ENCODE peak calls at places on chromosomes 1 and 21, in four cellular contexts. One of them, this sample, is unnamed.

GRCh38 chr1:223747838-223748335 is 35.5 kb downstream of the CAPN2 start:
- DNase-seq in ovary: peak
- DNase-seq in body of pancreas: peak
- DNase-seq in psoas muscle: no peak
- DNase-seq in this sample: no peak

GRCh38 chr1:203860396-203860951 is 925 bp upstream of the SNRPE start:
- DNase-seq in ovary: peak
- DNase-seq in body of pancreas: peak
- DNase-seq in psoas muscle: peak
- DNase-seq in this sample: no peak

GRCh38 chr1:243575070-243575469 is 275.0 kb downstream of the AKT3 start:
- DNase-seq in ovary: no peak
- DNase-seq in body of pancreas: no peak
- DNase-seq in psoas muscle: no peak
- DNase-seq in this sample: no peak

GRCh38 chr1:222974496-222974895 is 159.7 kb downstream of the DISP1 start:
- DNase-seq in ovary: no peak
- DNase-seq in body of pancreas: no peak
- DNase-seq in psoas muscle: no peak
- DNase-seq in this sample: no peak

GRCh38 chr1:245467804-245468203 is 313.0 kb downstream of the KIF26B start:
- DNase-seq in ovary: no peak
- DNase-seq in body of pancreas: no peak
- DNase-seq in psoas muscle: no peak
- DNase-seq in this sample: no peak

GRCh38 chr1:116529199-116529616 is 41.6 kb downstream of the CD58 start:
- DNase-seq in ovary: no peak
- DNase-seq in body of pancreas: no peak
- DNase-seq in psoas muscle: no peak
- DNase-seq in this sample: no peak

GRCh38 chr1:151311589-151312331 is 15.5 kb downstream of the PI4KB start:
- DNase-seq in ovary: peak
- DNase-seq in body of pancreas: peak
- DNase-seq in psoas muscle: peak
- DNase-seq in this sample: peak

GRCh38 chr1:9846611-9847171 is 22.9 kb upstream of the CLSTN1 start:
- DNase-seq in ovary: no peak
- DNase-seq in body of pancreas: no peak
- DNase-seq in psoas muscle: peak
- DNase-seq in this sample: no peak

GRCh38 chr1:151584278-151584677 is 27.6 kb upstream of the SNX27 start:
- DNase-seq in ovary: no peak
- DNase-seq in body of pancreas: no peak
- DNase-seq in psoas muscle: no peak
- DNase-seq in this sample: no peak

GRCh38 chr1:184025242-184025675 is 12.3 kb downstream of the COLGALT2 start:
- DNase-seq in ovary: no peak
- DNase-seq in body of pancreas: peak
- DNase-seq in psoas muscle: peak
- DNase-seq in this sample: no peak

GRCh38 chr21:17003221-17003620 is 509.6 kb upstream of the CXADR start:
- DNase-seq in ovary: no peak
- DNase-seq in body of pancreas: no peak
- DNase-seq in psoas muscle: no peak
- DNase-seq in this sample: no peak

GRCh38 chr1:32172621-32173245 is 6.7 kb upstream of the TXLNA start:
- DNase-seq in ovary: no peak
- DNase-seq in body of pancreas: no peak
- DNase-seq in psoas muscle: no peak
- DNase-seq in this sample: no peak

GRCh38 chr21:38250991-38251418 is 5.8 kb upstream of the KCNJ15 start:
- DNase-seq in ovary: no peak
- DNase-seq in body of pancreas: no peak
- DNase-seq in psoas muscle: no peak
- DNase-seq in this sample: no peak

GRCh38 chr1:202807367-202807925 is 775 bp downstream of the KDM5B start:
- DNase-seq in ovary: peak
- DNase-seq in body of pancreas: peak
- DNase-seq in psoas muscle: peak
- DNase-seq in this sample: no peak

GRCh38 chr1:27026621-27027574 is 14.2 kb upstream of the TENT5B start:
- DNase-seq in ovary: no peak
- DNase-seq in body of pancreas: peak
- DNase-seq in psoas muscle: peak
- DNase-seq in this sample: peak

GRCh38 chr1:205495237-205495823 is 9.1 kb upstream of the CDK18 start:
- DNase-seq in ovary: peak
- DNase-seq in body of pancreas: peak
- DNase-seq in psoas muscle: no peak
- DNase-seq in this sample: no peak

GRCh38 chr1:183716286-183716685 is 63.2 kb upstream of the APOBEC4 start:
- DNase-seq in ovary: no peak
- DNase-seq in body of pancreas: no peak
- DNase-seq in psoas muscle: no peak
- DNase-seq in this sample: no peak

GRCh38 chr1:202563818-202564217 is 146.4 kb downstream of the SYT2 start:
- DNase-seq in ovary: no peak
- DNase-seq in body of pancreas: no peak
- DNase-seq in psoas muscle: no peak
- DNase-seq in this sample: no peak

GRCh38 chr1:36966242-36966641 is 68.1 kb downstream of the GRIK3 start:
- DNase-seq in ovary: no peak
- DNase-seq in body of pancreas: no peak
- DNase-seq in psoas muscle: no peak
- DNase-seq in this sample: no peak

GRCh38 chr1:184497962-184498723 is 111.3 kb downstream of the C1orf21 start:
- DNase-seq in ovary: no peak
- DNase-seq in body of pancreas: no peak
- DNase-seq in psoas muscle: no peak
- DNase-seq in this sample: no peak

GRCh38 chr1:31214316-31215082 is 25.2 kb downstream of the NKAIN1 start:
- DNase-seq in ovary: no peak
- DNase-seq in body of pancreas: no peak
- DNase-seq in psoas muscle: no peak
- DNase-seq in this sample: no peak

GRCh38 chr1:181423301-181423918 is 59.9 kb upstream of the CACNA1E start:
- DNase-seq in ovary: no peak
- DNase-seq in body of pancreas: peak
- DNase-seq in psoas muscle: no peak
- DNase-seq in this sample: no peak

GRCh38 chr1:185045793-185046441 is 559 bp downstream of the RNF2 start:
- DNase-seq in ovary: peak
- DNase-seq in body of pancreas: peak
- DNase-seq in psoas muscle: peak
- DNase-seq in this sample: peak

GRCh38 chr1:12618661-12619395 is 818 bp upstream of the DHRS3 start:
- DNase-seq in ovary: peak
- DNase-seq in body of pancreas: peak
- DNase-seq in psoas muscle: peak
- DNase-seq in this sample: peak

GRCh38 chr1:109557520-109557919 is 9.1 kb downstream of the GNAI3 start:
- DNase-seq in ovary: no peak
- DNase-seq in body of pancreas: no peak
- DNase-seq in psoas muscle: no peak
- DNase-seq in this sample: no peak

GRCh38 chr1:90841477-90841876 is 124.4 kb upstream of the BARHL2 start:
- DNase-seq in ovary: no peak
- DNase-seq in body of pancreas: no peak
- DNase-seq in psoas muscle: no peak
- DNase-seq in this sample: no peak
- H3K27ac ChIP-seq in ovary: no peak
- H3K27ac ChIP-seq in body of pancreas: no peak
- H3K27ac ChIP-seq in psoas muscle: no peak
- H3K27ac ChIP-seq in this sample: no peak

DNA sequence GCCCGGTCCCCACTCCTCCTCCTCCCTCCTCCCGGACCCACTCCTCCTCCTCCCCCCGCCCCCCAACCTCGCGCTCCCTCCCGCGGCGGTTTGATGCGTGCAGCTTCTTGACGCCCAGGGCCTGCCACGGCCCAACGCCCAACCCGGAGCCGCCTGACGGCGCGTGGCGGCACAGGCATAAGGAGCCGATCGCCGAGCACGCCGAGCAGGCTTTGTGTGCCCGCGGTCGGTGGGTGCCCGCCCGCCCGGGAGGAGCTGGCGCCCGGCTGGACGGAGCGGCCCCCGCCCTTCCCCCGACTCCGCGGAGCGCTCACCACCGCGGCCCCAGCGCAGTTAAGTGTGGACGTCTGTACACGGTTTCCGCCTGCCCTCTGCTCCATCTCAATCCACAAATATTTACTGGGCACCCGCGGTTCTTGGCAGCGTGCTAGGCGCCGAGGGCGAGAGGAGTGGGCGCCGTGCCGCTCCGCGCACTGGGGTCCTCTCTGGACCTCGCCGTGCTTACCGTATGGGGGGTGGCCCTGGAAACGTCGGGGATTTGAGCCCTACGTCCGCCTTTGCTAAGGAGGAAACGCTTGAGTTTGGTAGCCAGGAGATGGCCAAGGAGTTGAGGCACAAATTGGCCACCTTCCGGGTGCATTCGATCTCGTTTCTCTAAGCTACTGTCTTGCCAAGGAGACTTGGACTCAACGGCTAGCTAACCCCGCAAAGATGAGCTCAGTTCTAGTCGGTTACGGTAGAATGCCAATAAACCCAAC is 428 bp upstream of the HDGF start:
- DNase-seq in ovary: peak
- DNase-seq in body of pancreas: peak
- DNase-seq in psoas muscle: peak
- DNase-seq in this sample: peak
- TF ChIP-seq CTCF in ovary: no peak
- TF ChIP-seq CTCF in body of pancreas: no peak
- TF ChIP-seq CTCF in psoas muscle: no peak
- TF ChIP-seq CTCF in this sample: no peak

DNA sequence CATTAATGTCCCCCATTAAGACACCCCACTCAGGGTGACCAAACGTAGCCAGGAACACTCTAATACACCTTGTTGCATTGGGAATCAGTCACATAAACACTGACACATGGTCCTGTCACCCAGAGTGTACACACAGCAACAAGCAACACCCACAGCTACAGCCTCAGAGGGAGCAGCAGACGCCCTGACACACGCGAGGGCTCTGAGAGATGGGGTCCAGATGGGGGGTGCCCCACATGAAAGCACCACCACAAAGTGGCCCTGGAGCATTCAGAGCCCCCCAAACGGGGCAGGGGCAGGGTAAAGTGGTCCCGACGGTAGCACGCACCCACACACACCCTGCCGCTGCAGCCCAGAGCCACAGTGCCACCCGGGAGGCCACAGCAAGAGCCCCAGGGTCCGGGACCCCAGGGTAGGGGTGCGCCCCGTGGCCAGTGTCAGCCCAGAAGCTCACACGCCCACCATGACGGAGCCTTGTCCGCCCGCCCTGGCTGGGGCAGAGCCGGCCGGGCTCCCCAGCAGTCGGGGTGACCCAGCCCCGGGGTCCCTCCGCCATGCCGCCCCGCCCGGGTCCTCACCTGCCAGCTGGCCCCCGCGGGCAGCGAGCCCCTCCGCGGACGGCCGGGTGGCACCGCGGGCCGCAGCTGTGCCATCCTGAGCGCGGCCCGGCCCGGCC is 47.3 kb downstream of the RAP1GAP start:
- DNase-seq in ovary: no peak
- DNase-seq in body of pancreas: no peak
- DNase-seq in psoas muscle: no peak
- DNase-seq in this sample: no peak
- H3K4me3 ChIP-seq in ovary: no peak
- H3K4me3 ChIP-seq in body of pancreas: peak
- H3K4me3 ChIP-seq in psoas muscle: peak
- H3K4me3 ChIP-seq in this sample: peak

GRCh38 chr1:51237313-51237700 is 1.2 kb downstream of the RNF11 start:
- DNase-seq in ovary: no peak
- DNase-seq in body of pancreas: no peak
- DNase-seq in psoas muscle: no peak
- DNase-seq in this sample: no peak
- H3K27ac ChIP-seq in ovary: peak
- H3K27ac ChIP-seq in body of pancreas: peak
- H3K27ac ChIP-seq in psoas muscle: peak
- H3K27ac ChIP-seq in this sample: peak

GRCh38 chr21:31459457-31459856 is 115.4 kb upstream of the TIAM1 start:
- DNase-seq in ovary: no peak
- DNase-seq in body of pancreas: no peak
- DNase-seq in psoas muscle: no peak
- DNase-seq in this sample: no peak
- TF ChIP-seq CTCF in ovary: no peak
- TF ChIP-seq CTCF in body of pancreas: no peak
- TF ChIP-seq CTCF in psoas muscle: no peak
- TF ChIP-seq CTCF in this sample: no peak